ENCODE peak calls at places on chromosomes 13 and 19, in six cellular contexts. B, M, X, R, J and V are unnamed samples.

GRCh38 chr13:112943309-112944125 is 25.5 kb upstream of the MCF2L start:
- DNase-seq in B (peak), M (no peak), X (peak), R (no peak), J (peak), V (no peak)

GRCh38 chr13:33879044-33879596 is 61.2 kb downstream of the RFC3 start:
- DNase-seq in B (no peak), M (no peak), X (no peak), R (no peak), J (no peak), V (no peak)

GRCh38 chr19:5891572-5891937 is 12.0 kb downstream of the NDUFA11 start:
- DNase-seq in B (no peak), M (no peak), X (no peak), R (no peak), J (no peak), V (no peak)

GRCh38 chr19:54967611-54968010 is 1.4 kb downstream of the NLRP2 start:
- DNase-seq in B (no peak), M (no peak), X (no peak), R (no peak), J (no peak), V (no peak)

GRCh38 chr19:41887711-41888382 is 4.9 kb downstream of the ARHGEF1 start:
- DNase-seq in B (peak), M (peak), X (no peak), R (peak), J (no peak), V (no peak)

GRCh38 chr19:34120846-34121639 is 51.3 kb upstream of the LSM14A start:
- DNase-seq in B (peak), M (peak), X (peak), R (no peak), J (no peak), V (peak)

GRCh38 chr19:8567522-8568172 is 9.6 kb downstream of the MYO1F start:
- DNase-seq in B (peak), M (no peak), X (no peak), R (no peak), J (no peak), V (no peak)

GRCh38 chr13:100818706-100819105 is 144.1 kb upstream of the TMTC4 start:
- DNase-seq in B (peak), M (no peak), X (no peak), R (no peak), J (no peak), V (no peak)

GRCh38 chr13:41995946-41996345 is 35.0 kb upstream of the VWA8 start:
- DNase-seq in B (no peak), M (no peak), X (no peak), R (no peak), J (no peak), V (no peak)

GRCh38 chr19:46351241-46352041 is 4.6 kb downstream of the PPP5C start:
- DNase-seq in B (peak), M (no peak), X (no peak), R (no peak), J (peak), V (no peak)

GRCh38 chr19:33193864-33194362 is at the start of gene LRP3:
- DNase-seq in B (peak), M (no peak), X (peak), R (no peak), J (peak), V (no peak)

GRCh38 chr13:98783856-98784478 is 31.5 kb upstream of the SLC15A1 start:
- DNase-seq in B (no peak), M (no peak), X (no peak), R (no peak), J (no peak), V (no peak)

GRCh38 chr13:48873598-48873997 is 102.1 kb upstream of the FNDC3A start:
- DNase-seq in B (no peak), M (no peak), X (no peak), R (no peak), J (no peak), V (no peak)

GRCh38 chr13:50400035-50400726 is 384.9 kb downstream of the KCNRG start:
- DNase-seq in B (peak), M (no peak), X (no peak), R (no peak), J (peak), V (no peak)

GRCh38 chr19:16328824-16329482 is 4.3 kb downstream of the KLF2 start:
- DNase-seq in B (peak), M (peak), X (no peak), R (no peak), J (no peak), V (no peak)

GRCh38 chr13:76863022-76863421 is 23.2 kb downstream of the KCTD12 start:
- DNase-seq in B (no peak), M (no peak), X (no peak), R (no peak), J (no peak), V (no peak)

GRCh38 chr19:11435833-11436313 is 438 bp downstream of the PRKCSH start:
- DNase-seq in B (no peak), M (no peak), X (no peak), R (no peak), J (no peak), V (peak)

GRCh38 chr19:34596989-34597388 is 80.0 kb downstream of the SCGB2B2 start:
- DNase-seq in B (no peak), M (no peak), X (no peak), R (no peak), J (no peak), V (no peak)

GRCh38 chr19:51552996-51553725 is 17.9 kb upstream of the ZNF175 start:
- DNase-seq in B (peak), M (no peak), X (no peak), R (no peak), J (peak), V (peak)